ENCODE peak calls at places on chromosomes 5 and 9, in four cellular contexts. O is T47D; U is activated T-cell treated with anti-CD3 and anti-CD28 coated beads, Interleukin-2, amount 50 U/mL, for 4 hours; L is right cardiac atrium. B is an unnamed sample.

GRCh38 chr5:135318924-135319323 is 80.1 kb downstream of the MACROH2A1 start:
- DNase-seq in O (no peak), U (no peak), L (no peak), B (no peak)

GRCh38 chr5:12460493-12461261 is 556.4 kb upstream of the CTNND2 start:
- DNase-seq in O (no peak), U (no peak), L (no peak), B (no peak)

GRCh38 chr5:136031713-136032112 is 2.9 kb downstream of the TGFBI start:
- DNase-seq in O (no peak), U (no peak), L (no peak), B (no peak)

GRCh38 chr5:179304466-179304865 is 40.8 kb downstream of the ADAMTS2 start:
- DNase-seq in O (no peak), U (no peak), L (no peak), B (no peak)

GRCh38 chr9:134146774-134147493 is 11.1 kb downstream of the WDR5 start:
- DNase-seq in O (no peak), U (no peak), L (no peak), B (no peak)

GRCh38 chr5:170389250-170389902 is at the start of gene KCNMB1:
- DNase-seq in O (peak; percentile 13), U (no peak), L (peak; percentile 62), B (no peak)

GRCh38 chr5:124200381-124200780 is 546.1 kb downstream of the ZNF608 start:
- DNase-seq in O (no peak), U (no peak), L (no peak), B (no peak)

GRCh38 chr9:131645078-131645776 is 94.6 kb downstream of the RAPGEF1 start:
- DNase-seq in O (peak; percentile 64), U (no peak), L (no peak), B (no peak)

GRCh38 chr5:119363936-119364335 is 8.1 kb downstream of the TNFAIP8 start:
- DNase-seq in O (no peak), U (no peak), L (no peak), B (no peak)